ENCODE peak calls at places on chromosomes 16 and 17, in four cellular contexts. U, L, T and D are unnamed samples.

GRCh38 chr17:42387663-42388380 is 420 bp downstream of the STAT3 start:
- DNase-seq in U (peak), L (peak), T (peak), D (peak)

GRCh38 chr17:65095465-65095864 is 38.9 kb upstream of the GNA13 start:
- DNase-seq in U (no peak), L (no peak), T (no peak), D (no peak)

GRCh38 chr16:24936151-24936550 is 79.0 kb downstream of the ARHGAP17 start:
- DNase-seq in U (no peak), L (no peak), T (no peak), D (no peak)

GRCh38 chr16:64738321-64738960 is 383.4 kb downstream of the CDH11 start:
- DNase-seq in U (no peak), L (no peak), T (no peak), D (no peak)

GRCh38 chr16:2720063-2720455 is at the start of gene PRSS27:
- DNase-seq in U (no peak), L (peak), T (no peak), D (no peak)

GRCh38 chr16:86580798-86581185 is 2.4 kb downstream of the FOXL1 start:
- DNase-seq in U (no peak), L (no peak), T (no peak), D (no peak)

GRCh38 chr17:57749701-57750100 is 4.6 kb upstream of the CCDC182 start:
- DNase-seq in U (no peak), L (no peak), T (no peak), D (no peak)

GRCh38 chr16:75080205-75081029 is 36.2 kb downstream of the LDHD start:
- DNase-seq in U (no peak), L (no peak), T (no peak), D (no peak)

GRCh38 chr16:3594316-3595109 is 16.9 kb downstream of the SLX4 start:
- DNase-seq in U (no peak), L (no peak), T (no peak), D (no peak)

GRCh38 chr16:89107209-89107582 is 13.5 kb downstream of the ACSF3 start:
- DNase-seq in U (no peak), L (no peak), T (no peak), D (no peak)

GRCh38 chr17:71975998-71976649 is 144.7 kb upstream of the SOX9 start:
- DNase-seq in U (peak), L (peak), T (no peak), D (no peak)

GRCh38 chr17:33084755-33085154 is 93.1 kb downstream of the SPACA3 start:
- DNase-seq in U (no peak), L (no peak), T (no peak), D (no peak)

GRCh38 chr17:63764701-63765100 is 8.7 kb downstream of the CCDC47 start:
- DNase-seq in U (no peak), L (no peak), T (no peak), D (no peak)

GRCh38 chr17:50608700-50609375 is 25.8 kb upstream of the ABCC3 start:
- DNase-seq in U (no peak), L (no peak), T (no peak), D (no peak)

GRCh38 chr16:75251280-75252048 is at the start of gene BCAR1:
- DNase-seq in U (peak), L (peak), T (no peak), D (no peak)

GRCh38 chr17:6506679-6507231 is 49.6 kb downstream of the PITPNM3 start:
- DNase-seq in U (peak), L (peak), T (no peak), D (no peak)

GRCh38 chr16:50563989-50564388 is 15.8 kb downstream of the NKD1 start:
- DNase-seq in U (no peak), L (no peak), T (no peak), D (no peak)

GRCh38 chr16:83701494-83701893 is 106.3 kb upstream of the HSBP1 start:
- DNase-seq in U (peak), L (no peak), T (peak), D (peak)

GRCh38 chr16:67652578-67653130 is 7.4 kb downstream of the ACD start:
- DNase-seq in U (no peak), L (no peak), T (no peak), D (no peak)

GRCh38 chr16:11585460-11586374 is 1.0 kb downstream of the LITAF start:
- DNase-seq in U (peak), L (peak), T (no peak), D (peak)

GRCh38 chr16:4330277-4330882 is 14.5 kb downstream of the GLIS2 start:
- DNase-seq in U (peak), L (peak), T (no peak), D (peak)

GRCh38 chr16:19344224-19344801 is 58.8 kb downstream of the CLEC19A start:
- DNase-seq in U (no peak), L (no peak), T (no peak), D (no peak)

GRCh38 chr17:64784353-64784798 is 122.3 kb upstream of the SMURF2 start:
- DNase-seq in U (peak), L (no peak), T (no peak), D (no peak)

GRCh38 chr17:79439493-79439892 is 171.4 kb downstream of the RBFOX3 start:
- DNase-seq in U (no peak), L (no peak), T (no peak), D (no peak)

GRCh38 chr16:71846443-71846842 is 667 bp downstream of the ATXN1L start:
- DNase-seq in U (no peak), L (peak), T (peak), D (peak)

GRCh38 chr16:52515068-52515671 is 31.8 kb downstream of the TOX3 start:
- DNase-seq in U (no peak), L (no peak), T (no peak), D (no peak)

GRCh38 chr16:2039286-2040030 is 8.2 kb downstream of the NTHL1 start:
- DNase-seq in U (peak), L (peak), T (no peak), D (no peak)

GRCh38 chr16:21163576-21163975 is 5.1 kb downstream of the LDAF1 start:
- DNase-seq in U (no peak), L (no peak), T (no peak), D (no peak)

GRCh38 chr16:22694887-22695382 is 119.0 kb upstream of the HS3ST2 start:
- DNase-seq in U (no peak), L (peak), T (no peak), D (no peak)

GRCh38 chr17:65163990-65164495 is 26.9 kb downstream of the RGS9 start:
- DNase-seq in U (peak), L (peak), T (no peak), D (no peak)

GRCh38 chr16:11697319-11697718 is 29.1 kb downstream of the SNN start:
- DNase-seq in U (no peak), L (no peak), T (no peak), D (no peak)

GRCh38 chr17:41666336-41666680 is 22.4 kb upstream of the EIF1 start:
- DNase-seq in U (peak), L (peak), T (no peak), D (peak)

GRCh38 chr16:85867189-85867588 is 31.8 kb upstream of the IRF8 start:
- DNase-seq in U (no peak), L (no peak), T (no peak), D (no peak)

GRCh38 chr17:42913981-42914617 is 13.5 kb downstream of the G6PC1 start:
- DNase-seq in U (no peak), L (no peak), T (no peak), D (no peak)

GRCh38 chr16:2212362-2213324 is 2.0 kb upstream of the BRICD5 start:
- DNase-seq in U (no peak), L (no peak), T (peak), D (no peak)

GRCh38 chr16:85557083-85557975 is 55.8 kb upstream of the GSE1 start:
- DNase-seq in U (peak), L (peak), T (no peak), D (peak)

GRCh38 chr17:14919580-14920160 is 345.5 kb downstream of the PMP22 start:
- DNase-seq in U (no peak), L (no peak), T (no peak), D (no peak)

GRCh38 chr16:48158296-48158695 is 2.5 kb upstream of the ABCC12 start:
- DNase-seq in U (no peak), L (no peak), T (peak), D (no peak)

GRCh38 chr16:29321585-29321984 is 84.9 kb downstream of the NPIPB11 start:
- DNase-seq in U (no peak), L (no peak), T (no peak), D (no peak)

GRCh38 chr16:55703003-55704001 is 47.5 kb downstream of the SLC6A2 start:
- DNase-seq in U (no peak), L (no peak), T (no peak), D (peak)

DNA sequence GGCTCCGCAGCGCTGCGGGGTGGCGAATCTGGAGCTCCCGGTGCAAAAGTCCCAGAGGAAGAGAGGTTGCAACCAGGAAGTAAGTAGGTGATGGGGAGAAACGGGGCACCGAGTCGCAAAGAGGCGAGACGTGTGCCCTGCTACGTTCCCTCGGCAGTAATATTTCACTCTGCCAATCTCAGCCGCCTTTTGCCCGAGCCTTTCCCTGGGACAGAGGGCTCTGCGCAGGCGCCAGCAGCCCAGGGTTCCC is at the start of gene NR1D1:
- DNase-seq in U (no peak), L (no peak), T (no peak), D (no peak)
- H3K27ac ChIP-seq in U (peak), L (peak), T (peak), D (peak)

GRCh38 chr17:38751803-38752118 is 780 bp upstream of the PSMB3 start:
- DNase-seq in U (peak), L (peak), T (peak), D (peak)
- TF ChIP-seq CTCF in U (no peak), L (no peak), T (no peak), D (no peak)

DNA sequence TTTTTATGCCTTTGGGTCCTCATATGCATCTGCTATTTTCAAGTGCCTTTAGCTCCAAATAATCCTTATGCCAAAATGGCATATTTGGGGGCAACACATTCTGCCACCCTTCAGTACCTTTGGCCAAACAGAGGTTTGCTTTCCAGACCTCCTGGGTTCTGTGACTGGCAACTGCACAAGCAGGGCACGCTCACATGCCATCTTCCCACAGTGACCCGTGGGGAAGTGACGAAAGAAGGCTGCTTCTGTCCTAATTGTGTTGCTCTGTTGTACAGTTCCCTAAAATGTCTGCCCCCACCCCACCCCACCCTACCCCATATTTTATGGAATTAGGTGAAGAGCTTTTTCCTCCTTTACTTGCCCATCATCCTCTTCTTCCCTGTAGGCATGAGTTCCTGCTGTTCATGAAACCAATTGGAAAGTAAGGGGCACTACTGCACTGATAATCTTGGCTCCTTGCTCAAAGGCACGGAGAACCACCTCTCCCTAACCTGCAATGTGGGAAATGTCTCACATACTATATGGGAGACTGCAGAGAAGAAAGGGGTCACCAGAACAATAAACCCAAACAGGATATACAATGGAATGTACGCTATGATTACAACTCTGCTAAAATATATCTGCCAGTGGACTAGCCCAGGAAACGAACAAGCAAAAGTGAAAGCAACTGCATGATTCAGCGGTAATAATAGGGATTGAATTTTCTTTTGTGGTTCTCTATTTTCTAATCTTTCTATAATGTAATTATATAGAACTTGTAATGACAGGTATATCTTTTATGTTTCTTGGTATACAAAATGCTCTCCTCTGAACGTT is 3.3 kb upstream of the SLFN12L start:
- DNase-seq in U (peak), L (peak), T (no peak), D (peak)
- H3K27ac ChIP-seq in U (peak), L (peak), T (peak), D (no peak)

GRCh38 chr17:68512247-68512966 is at the start of gene PRKAR1A:
- DNase-seq in U (peak), L (peak), T (peak), D (peak)
- TF ChIP-seq CTCF in U (no peak), L (peak), T (no peak), D (no peak)

GRCh38 chr17:17108681-17109049 is 66.4 kb downstream of the MPRIP start:
- DNase-seq in U (no peak), L (peak), T (no peak), D (no peak)
- H3K27ac ChIP-seq in U (peak), L (peak), T (no peak), D (no peak)

GRCh38 chr17:66737524-66737923 is 97.4 kb upstream of the CACNG5 start:
- DNase-seq in U (no peak), L (no peak), T (no peak), D (no peak)
- TF ChIP-seq CTCF in U (no peak), L (no peak), T (no peak), D (no peak)

GRCh38 chr17:411416-412120 is 59.0 kb upstream of the RPH3AL start:
- DNase-seq in U (no peak), L (no peak), T (no peak), D (no peak)

GRCh38 chr17:410674-411401 is 58.2 kb upstream of the RPH3AL start:
- DNase-seq in U (no peak), L (peak), T (no peak), D (no peak)

GRCh38 chr17:413706-414440 is 61.3 kb upstream of the RPH3AL start:
- DNase-seq in U (peak), L (no peak), T (no peak), D (no peak)

GRCh38 chr17:412211-413015 is 59.8 kb upstream of the RPH3AL start:
- DNase-seq in U (peak), L (peak), T (no peak), D (peak)

DNA sequence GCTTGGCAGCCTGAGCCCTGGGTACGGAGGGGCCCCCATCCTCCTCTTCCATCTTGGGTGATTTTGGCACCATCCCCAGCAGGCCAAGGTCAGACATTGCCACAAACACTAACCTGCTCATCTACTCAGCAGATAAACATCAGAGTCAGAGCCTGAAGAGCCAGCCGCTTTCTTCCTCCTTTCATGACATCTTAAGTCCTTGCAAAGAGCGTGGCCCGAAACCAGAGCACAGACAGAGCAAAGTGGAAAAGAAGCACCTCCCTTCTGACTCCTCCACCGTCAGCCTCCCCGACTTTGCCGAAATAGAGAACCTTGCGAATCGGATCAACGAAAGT is 60.4 kb upstream of the RPH3AL start:
- DNase-seq in U (no peak), L (no peak), T (no peak), D (no peak)
- H3K27ac ChIP-seq in U (no peak), L (no peak), T (no peak), D (no peak)

GRCh38 chr17:45791935-45792334 is 7.8 kb downstream of the CRHR1 start:
- DNase-seq in U (peak), L (no peak), T (no peak), D (no peak)

GRCh38 chr17:45792437-45792836 is 8.3 kb downstream of the CRHR1 start:
- DNase-seq in U (no peak), L (no peak), T (no peak), D (no peak)

GRCh38 chr17:45792995-45793755 is 9.1 kb downstream of the CRHR1 start:
- DNase-seq in U (no peak), L (no peak), T (no peak), D (no peak)

GRCh38 chr17:45793999-45794540 is 9.9 kb downstream of the CRHR1 start:
- DNase-seq in U (no peak), L (no peak), T (no peak), D (no peak)

GRCh38 chr17:45794840-45795239 is 10.7 kb downstream of the CRHR1 start:
- DNase-seq in U (no peak), L (no peak), T (no peak), D (no peak)
- TF ChIP-seq CTCF in U (no peak), L (no peak), T (no peak), D (no peak)